ENCODE peak calls at places on chromosomes 3 and 15, in nine cellular contexts. One of them, this sample, is unnamed.

GRCh38 chr3:12194669-12195161 is 36.0 kb upstream of the TIMP4 start:
- DNase-seq in heart left ventricle: no peak
- DNase-seq in naive thymus-derived CD4-positive, alpha-beta T cell: no peak
- DNase-seq in heart right ventricle: no peak
- DNase-seq in CD8-positive, alpha-beta memory T cell: no peak
- DNase-seq in aorta: no peak
- DNase-seq in A673: peak
- DNase-seq in cardiac muscle cell: peak
- DNase-seq in mesendoderm: peak
- DNase-seq in this sample: no peak

GRCh38 chr3:114384558-114384903 is 90.7 kb downstream of the TIGIT start:
- DNase-seq in aorta: no peak
- DNase-seq in heart left ventricle: no peak
- DNase-seq in cardiac muscle cell: no peak
- DNase-seq in naive thymus-derived CD4-positive, alpha-beta T cell: no peak
- DNase-seq in CD8-positive, alpha-beta memory T cell: no peak
- DNase-seq in mesendoderm: no peak
- DNase-seq in A673: no peak
- DNase-seq in heart right ventricle: no peak
- DNase-seq in this sample: no peak

GRCh38 chr3:130539005-130539404 is 22.0 kb downstream of the COL6A6 start:
- DNase-seq in aorta: no peak
- DNase-seq in A673: peak
- DNase-seq in heart left ventricle: peak
- DNase-seq in heart right ventricle: no peak
- DNase-seq in CD8-positive, alpha-beta memory T cell: no peak
- DNase-seq in naive thymus-derived CD4-positive, alpha-beta T cell: no peak
- DNase-seq in mesendoderm: peak
- DNase-seq in cardiac muscle cell: peak
- DNase-seq in this sample: no peak

GRCh38 chr3:127056281-127056680 is 73.4 kb downstream of the PLXNA1 start:
- DNase-seq in naive thymus-derived CD4-positive, alpha-beta T cell: no peak
- DNase-seq in cardiac muscle cell: no peak
- DNase-seq in CD8-positive, alpha-beta memory T cell: no peak
- DNase-seq in heart right ventricle: no peak
- DNase-seq in A673: no peak
- DNase-seq in heart left ventricle: no peak
- DNase-seq in mesendoderm: no peak
- DNase-seq in aorta: peak
- DNase-seq in this sample: no peak

GRCh38 chr3:182713743-182714517 is 79.4 kb upstream of the ATP11B start:
- DNase-seq in cardiac muscle cell: peak
- DNase-seq in aorta: no peak
- DNase-seq in mesendoderm: peak
- DNase-seq in CD8-positive, alpha-beta memory T cell: peak
- DNase-seq in heart left ventricle: no peak
- DNase-seq in A673: peak
- DNase-seq in naive thymus-derived CD4-positive, alpha-beta T cell: no peak
- DNase-seq in heart right ventricle: no peak
- DNase-seq in this sample: no peak

GRCh38 chr3:138300657-138301056 is 29.0 kb downstream of the NME9 start:
- DNase-seq in cardiac muscle cell: no peak
- DNase-seq in heart left ventricle: no peak
- DNase-seq in heart right ventricle: no peak
- DNase-seq in aorta: no peak
- DNase-seq in mesendoderm: no peak
- DNase-seq in CD8-positive, alpha-beta memory T cell: no peak
- DNase-seq in A673: no peak
- DNase-seq in naive thymus-derived CD4-positive, alpha-beta T cell: no peak
- DNase-seq in this sample: no peak

GRCh38 chr15:80595391-80595790 is 99.7 kb upstream of the ABHD17C start:
- DNase-seq in cardiac muscle cell: peak
- DNase-seq in CD8-positive, alpha-beta memory T cell: no peak
- DNase-seq in A673: no peak
- DNase-seq in naive thymus-derived CD4-positive, alpha-beta T cell: no peak
- DNase-seq in heart right ventricle: no peak
- DNase-seq in mesendoderm: no peak
- DNase-seq in aorta: no peak
- DNase-seq in heart left ventricle: no peak
- DNase-seq in this sample: no peak

GRCh38 chr15:57213783-57214366 is 162.4 kb upstream of the CGNL1 start:
- DNase-seq in CD8-positive, alpha-beta memory T cell: peak
- DNase-seq in aorta: no peak
- DNase-seq in A673: peak
- DNase-seq in cardiac muscle cell: peak
- DNase-seq in heart left ventricle: no peak
- DNase-seq in naive thymus-derived CD4-positive, alpha-beta T cell: no peak
- DNase-seq in mesendoderm: peak
- DNase-seq in heart right ventricle: peak
- DNase-seq in this sample: no peak

GRCh38 chr3:110234831-110235230 is 836.8 kb upstream of the NECTIN3 start:
- DNase-seq in cardiac muscle cell: peak
- DNase-seq in heart right ventricle: no peak
- DNase-seq in mesendoderm: no peak
- DNase-seq in heart left ventricle: no peak
- DNase-seq in A673: no peak
- DNase-seq in aorta: no peak
- DNase-seq in CD8-positive, alpha-beta memory T cell: no peak
- DNase-seq in naive thymus-derived CD4-positive, alpha-beta T cell: no peak
- DNase-seq in this sample: no peak

GRCh38 chr15:42138968-42139386 is 17.5 kb downstream of the PLA2G4F start:
- DNase-seq in heart right ventricle: no peak
- DNase-seq in mesendoderm: peak
- DNase-seq in A673: no peak
- DNase-seq in naive thymus-derived CD4-positive, alpha-beta T cell: no peak
- DNase-seq in aorta: no peak
- DNase-seq in cardiac muscle cell: no peak
- DNase-seq in CD8-positive, alpha-beta memory T cell: no peak
- DNase-seq in heart left ventricle: no peak
- DNase-seq in this sample: no peak

GRCh38 chr3:132659370-132660055 is at the start of gene ACAD11:
- DNase-seq in cardiac muscle cell: peak
- DNase-seq in aorta: peak
- DNase-seq in mesendoderm: peak
- DNase-seq in CD8-positive, alpha-beta memory T cell: peak
- DNase-seq in heart right ventricle: peak
- DNase-seq in naive thymus-derived CD4-positive, alpha-beta T cell: peak
- DNase-seq in heart left ventricle: peak
- DNase-seq in A673: peak
- DNase-seq in this sample: peak

GRCh38 chr3:65901236-65901635 is 137.5 kb downstream of the MAGI1 start:
- DNase-seq in aorta: no peak
- DNase-seq in heart right ventricle: no peak
- DNase-seq in heart left ventricle: no peak
- DNase-seq in mesendoderm: no peak
- DNase-seq in cardiac muscle cell: peak
- DNase-seq in A673: no peak
- DNase-seq in naive thymus-derived CD4-positive, alpha-beta T cell: no peak
- DNase-seq in CD8-positive, alpha-beta memory T cell: no peak
- DNase-seq in this sample: no peak

GRCh38 chr3:80770106-80771079 is 991.1 kb downstream of the GBE1 start:
- DNase-seq in heart left ventricle: no peak
- DNase-seq in mesendoderm: no peak
- DNase-seq in A673: no peak
- DNase-seq in cardiac muscle cell: peak
- DNase-seq in naive thymus-derived CD4-positive, alpha-beta T cell: peak
- DNase-seq in aorta: no peak
- DNase-seq in CD8-positive, alpha-beta memory T cell: no peak
- DNase-seq in heart right ventricle: no peak
- DNase-seq in this sample: no peak

GRCh38 chr3:44235604-44236484 is 5.8 kb upstream of the TOPAZ1 start:
- DNase-seq in mesendoderm: peak
- DNase-seq in cardiac muscle cell: peak
- DNase-seq in heart left ventricle: peak
- DNase-seq in aorta: peak
- DNase-seq in CD8-positive, alpha-beta memory T cell: peak
- DNase-seq in heart right ventricle: peak
- DNase-seq in A673: peak
- DNase-seq in naive thymus-derived CD4-positive, alpha-beta T cell: peak
- DNase-seq in this sample: peak

GRCh38 chr3:29694331-29694730 is 413.5 kb downstream of the RBMS3 start:
- DNase-seq in mesendoderm: no peak
- DNase-seq in cardiac muscle cell: peak
- DNase-seq in A673: peak
- DNase-seq in heart left ventricle: no peak
- DNase-seq in aorta: no peak
- DNase-seq in heart right ventricle: no peak
- DNase-seq in naive thymus-derived CD4-positive, alpha-beta T cell: no peak
- DNase-seq in CD8-positive, alpha-beta memory T cell: no peak
- DNase-seq in this sample: no peak

GRCh38 chr3:193912621-193913178 is 223.2 kb upstream of the HES1 start:
- DNase-seq in aorta: no peak
- DNase-seq in cardiac muscle cell: no peak
- DNase-seq in naive thymus-derived CD4-positive, alpha-beta T cell: no peak
- DNase-seq in CD8-positive, alpha-beta memory T cell: no peak
- DNase-seq in A673: no peak
- DNase-seq in heart right ventricle: no peak
- DNase-seq in heart left ventricle: no peak
- DNase-seq in mesendoderm: no peak
- DNase-seq in this sample: no peak

GRCh38 chr3:193910310-193910709 is 225.6 kb upstream of the HES1 start:
- DNase-seq in A673: no peak
- DNase-seq in aorta: no peak
- DNase-seq in cardiac muscle cell: no peak
- DNase-seq in mesendoderm: no peak
- DNase-seq in heart right ventricle: no peak
- DNase-seq in heart left ventricle: no peak
- DNase-seq in CD8-positive, alpha-beta memory T cell: no peak
- DNase-seq in naive thymus-derived CD4-positive, alpha-beta T cell: no peak
- DNase-seq in this sample: no peak

GRCh38 chr3:193910886-193911738 is 224.8 kb upstream of the HES1 start:
- DNase-seq in heart left ventricle: no peak
- DNase-seq in cardiac muscle cell: no peak
- DNase-seq in aorta: no peak
- DNase-seq in heart right ventricle: no peak
- DNase-seq in mesendoderm: peak
- DNase-seq in naive thymus-derived CD4-positive, alpha-beta T cell: no peak
- DNase-seq in A673: no peak
- DNase-seq in CD8-positive, alpha-beta memory T cell: no peak
- DNase-seq in this sample: no peak

GRCh38 chr3:193909387-193909786 is 226.6 kb upstream of the HES1 start:
- DNase-seq in heart right ventricle: no peak
- DNase-seq in CD8-positive, alpha-beta memory T cell: no peak
- DNase-seq in mesendoderm: no peak
- DNase-seq in aorta: no peak
- DNase-seq in cardiac muscle cell: no peak
- DNase-seq in naive thymus-derived CD4-positive, alpha-beta T cell: no peak
- DNase-seq in A673: no peak
- DNase-seq in heart left ventricle: no peak
- DNase-seq in this sample: no peak

GRCh38 chr3:193911784-193912183 is 224.2 kb upstream of the HES1 start:
- DNase-seq in mesendoderm: no peak
- DNase-seq in naive thymus-derived CD4-positive, alpha-beta T cell: no peak
- DNase-seq in heart right ventricle: no peak
- DNase-seq in heart left ventricle: no peak
- DNase-seq in aorta: no peak
- DNase-seq in cardiac muscle cell: no peak
- DNase-seq in A673: no peak
- DNase-seq in CD8-positive, alpha-beta memory T cell: no peak
- DNase-seq in this sample: no peak
- H3K27ac ChIP-seq in mesendoderm: no peak
- H3K27ac ChIP-seq in naive thymus-derived CD4-positive, alpha-beta T cell: peak
- H3K27ac ChIP-seq in heart right ventricle: no peak
- H3K27ac ChIP-seq in heart left ventricle: no peak
- H3K27ac ChIP-seq in aorta: no peak
- H3K27ac ChIP-seq in cardiac muscle cell: no peak
- H3K27ac ChIP-seq in A673: no peak
- H3K27ac ChIP-seq in CD8-positive, alpha-beta memory T cell: peak
- H3K27ac ChIP-seq in this sample: no peak

DNA sequence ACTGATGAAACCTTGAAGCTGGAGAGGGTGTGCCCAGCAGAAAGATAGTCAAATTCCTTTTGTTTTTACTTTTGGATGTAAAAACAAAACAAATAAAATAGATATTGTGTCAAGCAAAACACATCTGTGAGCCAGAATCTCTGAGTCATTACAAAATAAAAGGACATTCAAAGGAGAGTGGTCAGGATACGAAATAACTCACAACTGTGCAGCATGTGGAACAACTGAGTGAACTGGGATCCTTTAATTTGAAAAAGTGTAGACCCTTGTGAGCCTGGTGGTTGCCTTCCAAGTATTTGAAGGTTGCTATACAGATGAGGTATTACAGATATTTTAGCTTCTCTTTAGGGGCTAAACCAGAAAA is 26.6 kb downstream of the KCNMB2 start:
- DNase-seq in mesendoderm: no peak
- DNase-seq in aorta: no peak
- DNase-seq in naive thymus-derived CD4-positive, alpha-beta T cell: no peak
- DNase-seq in heart left ventricle: no peak
- DNase-seq in CD8-positive, alpha-beta memory T cell: no peak
- DNase-seq in heart right ventricle: no peak
- DNase-seq in cardiac muscle cell: peak
- DNase-seq in A673: no peak
- DNase-seq in this sample: no peak
- H3K27ac ChIP-seq in mesendoderm: no peak
- H3K27ac ChIP-seq in aorta: no peak
- H3K27ac ChIP-seq in naive thymus-derived CD4-positive, alpha-beta T cell: no peak
- H3K27ac ChIP-seq in heart left ventricle: no peak
- H3K27ac ChIP-seq in CD8-positive, alpha-beta memory T cell: no peak
- H3K27ac ChIP-seq in heart right ventricle: no peak
- H3K27ac ChIP-seq in cardiac muscle cell: no peak
- H3K27ac ChIP-seq in A673: no peak
- H3K27ac ChIP-seq in this sample: no peak

DNA sequence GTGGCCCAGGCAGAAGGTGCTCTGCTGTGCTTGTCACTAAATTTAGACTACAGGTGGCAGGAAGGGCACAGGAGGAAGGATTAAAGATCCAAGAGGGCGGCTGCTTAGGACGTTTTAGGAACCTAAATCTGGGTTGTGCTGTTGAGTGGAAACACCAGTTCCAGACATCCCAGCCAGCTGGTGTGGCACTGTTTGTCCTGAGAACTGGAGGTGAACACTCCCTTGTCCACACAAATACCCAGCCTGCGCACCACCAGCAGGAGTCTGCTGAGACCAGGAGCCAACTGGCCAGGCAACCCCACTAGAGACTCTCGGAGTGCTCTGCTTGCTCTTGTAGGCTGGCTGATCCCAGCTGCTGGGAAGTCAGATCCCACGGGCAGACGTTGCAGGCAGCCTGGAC is 30.3 kb upstream of the UACA start:
- DNase-seq in mesendoderm: no peak
- DNase-seq in naive thymus-derived CD4-positive, alpha-beta T cell: no peak
- DNase-seq in heart right ventricle: no peak
- DNase-seq in heart left ventricle: no peak
- DNase-seq in CD8-positive, alpha-beta memory T cell: no peak
- DNase-seq in A673: no peak
- DNase-seq in cardiac muscle cell: no peak
- DNase-seq in aorta: no peak
- DNase-seq in this sample: no peak
- H3K27ac ChIP-seq in mesendoderm: no peak
- H3K27ac ChIP-seq in naive thymus-derived CD4-positive, alpha-beta T cell: no peak
- H3K27ac ChIP-seq in heart right ventricle: peak
- H3K27ac ChIP-seq in heart left ventricle: peak
- H3K27ac ChIP-seq in CD8-positive, alpha-beta memory T cell: no peak
- H3K27ac ChIP-seq in A673: no peak
- H3K27ac ChIP-seq in cardiac muscle cell: no peak
- H3K27ac ChIP-seq in aorta: no peak
- H3K27ac ChIP-seq in this sample: no peak

DNA sequence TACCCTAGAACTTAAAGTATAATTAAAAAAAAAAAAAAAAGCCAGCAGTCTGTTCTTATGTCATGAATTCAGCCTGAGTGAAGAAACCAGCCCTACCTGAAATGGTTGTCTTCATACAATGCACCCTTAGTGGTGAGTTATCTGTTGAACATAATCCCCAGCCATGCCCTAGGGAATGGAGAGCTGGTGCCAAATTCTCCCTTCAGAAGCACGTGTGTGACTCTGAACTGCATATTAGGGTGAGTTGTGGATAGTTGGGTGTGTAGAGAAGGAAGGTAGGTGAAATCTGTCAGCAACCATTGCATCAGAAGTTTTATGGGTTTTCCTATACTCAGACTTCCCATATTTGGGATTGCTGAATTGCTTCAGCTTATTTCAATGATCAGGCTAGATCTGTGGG is 46.6 kb upstream of the TP63 start:
- DNase-seq in cardiac muscle cell: no peak
- DNase-seq in CD8-positive, alpha-beta memory T cell: no peak
- DNase-seq in aorta: no peak
- DNase-seq in A673: no peak
- DNase-seq in heart left ventricle: no peak
- DNase-seq in heart right ventricle: no peak
- DNase-seq in naive thymus-derived CD4-positive, alpha-beta T cell: no peak
- DNase-seq in mesendoderm: no peak
- DNase-seq in this sample: no peak
- H3K27ac ChIP-seq in cardiac muscle cell: no peak
- H3K27ac ChIP-seq in CD8-positive, alpha-beta memory T cell: no peak
- H3K27ac ChIP-seq in aorta: no peak
- H3K27ac ChIP-seq in A673: no peak
- H3K27ac ChIP-seq in heart left ventricle: no peak
- H3K27ac ChIP-seq in heart right ventricle: no peak
- H3K27ac ChIP-seq in naive thymus-derived CD4-positive, alpha-beta T cell: no peak
- H3K27ac ChIP-seq in mesendoderm: no peak
- H3K27ac ChIP-seq in this sample: no peak

This sample was measured in caudate nucleus.